ENCODE peak calls at places on chromosome X, in five cellular contexts. C is bronchial epithelial cell, V is nucleus accumbens, M is choroid plexus epithelial cell, B is SIG-M5. I is an unnamed sample.

GRCh38 chrX:13716455-13716854 is 18.0 kb downstream of the TRAPPC2 start:
- DNase-seq in B (no peak), C (no peak), V (no peak), M (no peak), I (no peak)

GRCh38 chrX:69285401-69285871 is 120.2 kb upstream of the PJA1 start:
- DNase-seq in B (no peak), C (peak), M (no peak), V (no peak), I (peak)

GRCh38 chrX:152912121-152912520 is 14.3 kb downstream of the ZNF185 start:
- DNase-seq in M (no peak), C (no peak), V (no peak), B (no peak), I (no peak)

GRCh38 chrX:46649421-46650260 is 76.1 kb downstream of the CHST7 start:
- DNase-seq in V (no peak), B (no peak), C (no peak), M (peak), I (peak)

GRCh38 chrX:10726647-10727046 is 106.3 kb upstream of the MID1 start:
- DNase-seq in C (no peak), B (no peak), M (peak), V (no peak), I (peak)

GRCh38 chrX:331772-332495 is 13.3 kb upstream of the GTPBP6 start:
- DNase-seq in C (no peak), V (no peak), B (no peak), M (no peak), I (no peak)

GRCh38 chrX:100831219-100831946 is 11.2 kb downstream of the CSTF2 start:
- DNase-seq in V (no peak), C (no peak), B (no peak), M (no peak), I (no peak)

GRCh38 chrX:48487362-48487785 is 11.4 kb downstream of the FTSJ1 start:
- DNase-seq in B (no peak), M (peak), C (peak), V (no peak), I (peak)

GRCh38 chrX:69034451-69034850 is 130.8 kb downstream of the PJA1 start:
- DNase-seq in B (no peak), M (no peak), C (no peak), V (no peak), I (no peak)

GRCh38 chrX:100931218-100931924 is 2.7 kb upstream of the XKRX start:
- DNase-seq in V (no peak), M (no peak), C (no peak), B (no peak), I (no peak)

GRCh38 chrX:21940356-21940829 is at the start of gene SMS:
- DNase-seq in M (peak), B (no peak), C (peak), V (peak), I (peak)

GRCh38 chrX:41785685-41786084 is 61.7 kb downstream of the GPR82 start:
- DNase-seq in M (no peak), B (no peak), C (peak), V (no peak), I (peak)

GRCh38 chrX:130523460-130524394 is 121.9 kb downstream of the RBMX2 start:
- DNase-seq in C (peak), V (peak), M (peak), B (no peak), I (peak)

GRCh38 chrX:39972340-39972739 is 125.4 kb downstream of the BCOR start:
- DNase-seq in C (no peak), M (peak), B (no peak), V (no peak), I (peak)

GRCh38 chrX:123807825-123808416 is 51.9 kb upstream of the XIAP start:
- DNase-seq in V (no peak), B (no peak), C (no peak), M (no peak), I (peak)

GRCh38 chrX:132033166-132033565 is 10.1 kb downstream of the STK26 start:
- DNase-seq in M (no peak), B (no peak), C (no peak), V (no peak), I (no peak)

GRCh38 chrX:53684415-53685192 is 1.9 kb downstream of the HUWE1 start:
- DNase-seq in C (no peak), V (no peak), B (no peak), M (no peak), I (no peak)

GRCh38 chrX:74514384-74514783 is 93.1 kb downstream of the SLC16A2 start:
- DNase-seq in B (no peak), C (no peak), M (peak), V (no peak), I (peak)

GRCh38 chrX:31213941-31214340 is 142.1 kb upstream of the FTHL17 start:
- DNase-seq in B (no peak), C (peak), V (peak), M (peak), I (peak)

GRCh38 chrX:72003811-72004750 is 93.4 kb downstream of the NHSL2 start:
- DNase-seq in C (no peak), M (peak), B (no peak), V (no peak), I (no peak)

GRCh38 chrX:47637546-47638195 is 7.9 kb upstream of the CFP start:
- DNase-seq in M (no peak), C (peak), B (no peak), V (peak), I (no peak)

GRCh38 chrX:12292996-12293765 is 154.9 kb downstream of the FRMPD4 start:
- DNase-seq in M (no peak), B (no peak), C (no peak), V (no peak), I (peak)

GRCh38 chrX:29852767-29853166 is 362.6 kb upstream of the MAGEB2 start:
- DNase-seq in M (peak), C (no peak), B (no peak), V (no peak), I (peak)

GRCh38 chrX:69216446-69216845 is 51.2 kb upstream of the PJA1 start:
- DNase-seq in B (no peak), C (no peak), M (no peak), V (no peak), I (no peak)

GRCh38 chrX:31988975-31989374 is 917.1 kb upstream of the FTHL17 start:
- DNase-seq in B (no peak), M (no peak), V (no peak), C (no peak), I (no peak)

GRCh38 chrX:7709845-7710244 is 133.1 kb upstream of the VCX start:
- DNase-seq in M (no peak), B (no peak), C (no peak), V (no peak), I (no peak)

GRCh38 chrX:107674480-107675364 is 46.4 kb downstream of the PRPS1 start:
- DNase-seq in C (peak), M (peak), V (no peak), B (peak), I (peak)

GRCh38 chrX:21479695-21480280 is 105.6 kb downstream of the CNKSR2 start:
- DNase-seq in B (no peak), M (peak), C (peak), V (no peak), I (peak)

GRCh38 chrX:108735087-108735679 is 1.2 kb downstream of the IRS4 start:
- DNase-seq in V (no peak), C (peak), M (no peak), B (no peak), I (no peak)

GRCh38 chrX:110734894-110735541 is 60.6 kb downstream of the CHRDL1 start:
- DNase-seq in M (peak), C (peak), V (no peak), B (no peak), I (peak)

GRCh38 chrX:40099046-40099968 is 1.5 kb upstream of the BCOR start:
- DNase-seq in V (peak), C (no peak), B (peak), M (no peak), I (peak)

GRCh38 chrX:3516051-3516541 is 169.6 kb upstream of the MXRA5 start:
- DNase-seq in B (no peak), V (no peak), M (peak), C (no peak), I (peak)